ENCODE peak calls at places on chromosomes 11 and 22, in six cellular contexts. Y is LoVo; U is mammary epithelial cell; E is nephron progenitor cell; Q is stimulated activated CD4-positive, alpha-beta T cell treated with anti-CD3 and anti-CD28 coated beads, Interleukin-4, amount 100 ng/mL, for 1 hour; S is ELF-1. R is an unnamed sample.

GRCh38 chr11:26227311-26227710 is 104.6 kb upstream of the ANO3 start:
- DNase-seq in S (no peak), U (peak), Q (no peak), E (no peak), Y (peak), R (no peak)

GRCh38 chr11:91104237-91104636 is 881.4 kb upstream of the CHORDC1 start:
- DNase-seq in U (peak), Q (no peak), E (no peak), Y (peak), S (no peak), R (no peak)

GRCh38 chr11:120279490-120279889 is 39.5 kb downstream of the POU2F3 start:
- DNase-seq in U (no peak), S (no peak), E (no peak), Y (no peak), Q (no peak), R (no peak)

GRCh38 chr22:17155941-17156340 is 3.1 kb downstream of the HDHD5 start:
- DNase-seq in S (no peak), U (no peak), E (no peak), Q (no peak), Y (no peak), R (no peak)

GRCh38 chr11:81963018-81963417 is 770.6 kb downstream of the FAM181B start:
- DNase-seq in E (no peak), Q (no peak), Y (no peak), U (no peak), S (no peak), R (no peak)

GRCh38 chr11:119934866-119935265 is 203.0 kb downstream of the TRIM29 start:
- DNase-seq in Q (no peak), E (no peak), U (no peak), S (no peak), Y (no peak), R (no peak)

GRCh38 chr11:57776101-57776511 is 14.5 kb downstream of the CTNND1 start:
- DNase-seq in Y (no peak), U (no peak), E (no peak), Q (no peak), S (peak), R (no peak)

GRCh38 chr11:27933992-27934829 is 173.7 kb downstream of the KIF18A start:
- DNase-seq in E (peak), Q (no peak), S (peak), Y (peak), U (peak), R (no peak)

GRCh38 chr22:50521710-50522109 is 3.7 kb downstream of the SCO2 start:
- DNase-seq in Q (no peak), U (no peak), Y (no peak), E (no peak), S (no peak), R (no peak)

GRCh38 chr11:12770435-12770834 is 96.2 kb downstream of the TEAD1 start:
- DNase-seq in E (no peak), U (no peak), Q (no peak), Y (no peak), S (no peak), R (no peak)

GRCh38 chr11:8263109-8263768 is 439 bp downstream of the LMO1 start:
- DNase-seq in Y (no peak), Q (no peak), S (peak), E (peak), U (no peak), R (no peak)

GRCh38 chr11:41206388-41206787 is 253.1 kb downstream of the LRRC4C start:
- DNase-seq in E (no peak), U (no peak), Q (no peak), S (peak), Y (no peak), R (no peak)

GRCh38 chr22:32270641-32271369 is 15.7 kb upstream of the SLC5A4 start:
- DNase-seq in E (no peak), Q (no peak), S (no peak), Y (no peak), U (no peak), R (no peak)

GRCh38 chr22:46576556-46577351 is 39.3 kb upstream of the CELSR1 start:
- DNase-seq in Q (peak), Y (peak), U (peak), E (peak), S (no peak), R (peak)